ENCODE peak calls at places on chromosomes 6 and 20, in eight cellular contexts. Q is lower leg skin, W is HCT116, G is tibial nerve, S is brain microvascular endothelial cell, U is IMR-90, R is ovary, Y is stomach. P is an unnamed sample.

GRCh38 chr6:157188213-157188612 is 135.1 kb downstream of the TMEM242 start:
- DNase-seq in R (no peak), Y (no peak), U (peak; percentile 81), Q (no peak), W (no peak), G (no peak), S (peak; percentile 57), P (peak; percentile 83)

GRCh38 chr20:63500902-63501817 is 2.3 kb upstream of the EEF1A2 start:
- DNase-seq in R (no peak), S (no peak), U (no peak), Y (no peak), Q (no peak), G (no peak), W (no peak), P (no peak)

GRCh38 chr6:87714093-87714809 is 12.2 kb upstream of the AKIRIN2 start:
- DNase-seq in R (no peak), S (peak; percentile 73), G (no peak), Q (no peak), W (no peak), Y (no peak), U (peak; percentile 88), P (peak; percentile 90)

GRCh38 chr20:58480455-58481356 is 34.5 kb downstream of the APCDD1L start:
- DNase-seq in R (no peak), S (no peak), Y (no peak), G (no peak), W (no peak), U (no peak), Q (no peak), P (no peak)

GRCh38 chr20:35146299-35146921 is 726 bp downstream of the EDEM2 start:
- DNase-seq in G (no peak), Y (no peak), U (no peak), S (no peak), R (peak; percentile 51), Q (peak; percentile 22), W (no peak), P (peak; percentile 5)

GRCh38 chr20:49594143-49594928 is 26.4 kb upstream of the PTGIS start:
- DNase-seq in Y (peak; percentile 77), W (no peak), R (peak; percentile 42), Q (peak; percentile 69), S (peak; percentile 53), G (no peak), U (peak; percentile 87), P (peak; percentile 62)

GRCh38 chr6:109824105-109824504 is 133.0 kb downstream of the FIG4 start:
- DNase-seq in G (no peak), S (no peak), Q (no peak), Y (no peak), U (no peak), R (no peak), W (no peak), P (no peak)

GRCh38 chr20:4952229-4952628 is 49.1 kb downstream of the SLC23A2 start:
- DNase-seq in Q (no peak), Y (no peak), G (no peak), R (no peak), W (no peak), S (no peak), U (no peak), P (no peak)

GRCh38 chr6:153170511-153170910 is 39.4 kb upstream of the RGS17 start:
- DNase-seq in W (peak; percentile 55), S (peak; percentile 38), Q (no peak), R (no peak), Y (no peak), G (no peak), U (peak; percentile 52), P (peak; percentile 27)

GRCh38 chr6:32192608-32193039 is at the start of gene GPSM3:
- DNase-seq in W (no peak), U (peak; percentile 36), G (no peak), Y (peak; percentile 54), S (peak; percentile 16), Q (no peak), R (peak; percentile 60), P (no peak)

GRCh38 chr6:127924440-127924839 is 23.6 kb upstream of the THEMIS start:
- DNase-seq in W (no peak), G (no peak), S (peak; percentile 49), U (peak; percentile 8), Q (no peak), Y (no peak), R (no peak), P (peak; percentile 47)

GRCh38 chr6:140623498-140623897 is 1249.0 kb upstream of the CITED2 start:
- DNase-seq in W (peak; percentile 56), Y (no peak), U (peak; percentile 93), G (no peak), R (no peak), S (peak; percentile 50), Q (no peak), P (peak; percentile 67)

GRCh38 chr6:52304917-52305316 is 20.4 kb upstream of the MCM3 start:
- DNase-seq in W (no peak), U (peak; percentile 34), R (no peak), Y (no peak), Q (no peak), G (no peak), S (no peak), P (peak; percentile 33)

GRCh38 chr6:3737149-3737830 is 14.2 kb downstream of the PXDC1 start:
- DNase-seq in U (no peak), W (no peak), S (no peak), Y (no peak), R (peak; percentile 41), Q (no peak), G (no peak), P (no peak)

GRCh38 chr6:3726421-3726820 is 25.1 kb downstream of the PXDC1 start:
- DNase-seq in W (no peak), Y (no peak), S (no peak), Q (no peak), R (no peak), G (no peak), U (no peak), P (no peak)

GRCh38 chr6:134173936-134174789 is 121.7 kb upstream of the SLC2A12 start:
- DNase-seq in S (peak; percentile 75), G (peak; percentile 84), R (peak; percentile 91), W (peak; percentile 76), U (peak; percentile 83), Q (peak; percentile 91), Y (peak; percentile 87), P (peak; percentile 88)

GRCh38 chr6:155611742-155612141 is 156.1 kb upstream of the NOX3 start:
- DNase-seq in Y (no peak), G (no peak), R (no peak), W (no peak), U (no peak), S (no peak), Q (no peak), P (no peak)

GRCh38 chr20:8854566-8854965 is 214.3 kb upstream of the PLCB4 start:
- DNase-seq in S (peak; percentile 58), Q (peak; percentile 20), Y (no peak), G (no peak), U (peak; percentile 83), R (peak; percentile 76), W (no peak), P (peak; percentile 57)

GRCh38 chr6:1729133-1729751 is 119.5 kb downstream of the FOXC1 start:
- DNase-seq in G (no peak), Q (no peak), S (no peak), U (no peak), R (no peak), Y (no peak), W (no peak), P (no peak)

GRCh38 chr6:81929828-81930227 is 177.3 kb upstream of the TENT5A start:
- DNase-seq in Q (no peak), Y (no peak), G (no peak), W (no peak), U (peak; percentile 21), R (no peak), S (no peak), P (peak; percentile 43)

GRCh38 chr6:161079566-161080262 is 88.1 kb downstream of the MAP3K4 start:
- DNase-seq in S (peak; percentile 84), U (peak; percentile 88), W (no peak), G (no peak), R (no peak), Q (no peak), Y (no peak), P (peak; percentile 84)

GRCh38 chr20:47952165-47952564 is 166.9 kb upstream of the SULF2 start:
- DNase-seq in U (no peak), G (no peak), Y (no peak), Q (no peak), W (no peak), S (no peak), R (no peak), P (no peak)

DNA sequence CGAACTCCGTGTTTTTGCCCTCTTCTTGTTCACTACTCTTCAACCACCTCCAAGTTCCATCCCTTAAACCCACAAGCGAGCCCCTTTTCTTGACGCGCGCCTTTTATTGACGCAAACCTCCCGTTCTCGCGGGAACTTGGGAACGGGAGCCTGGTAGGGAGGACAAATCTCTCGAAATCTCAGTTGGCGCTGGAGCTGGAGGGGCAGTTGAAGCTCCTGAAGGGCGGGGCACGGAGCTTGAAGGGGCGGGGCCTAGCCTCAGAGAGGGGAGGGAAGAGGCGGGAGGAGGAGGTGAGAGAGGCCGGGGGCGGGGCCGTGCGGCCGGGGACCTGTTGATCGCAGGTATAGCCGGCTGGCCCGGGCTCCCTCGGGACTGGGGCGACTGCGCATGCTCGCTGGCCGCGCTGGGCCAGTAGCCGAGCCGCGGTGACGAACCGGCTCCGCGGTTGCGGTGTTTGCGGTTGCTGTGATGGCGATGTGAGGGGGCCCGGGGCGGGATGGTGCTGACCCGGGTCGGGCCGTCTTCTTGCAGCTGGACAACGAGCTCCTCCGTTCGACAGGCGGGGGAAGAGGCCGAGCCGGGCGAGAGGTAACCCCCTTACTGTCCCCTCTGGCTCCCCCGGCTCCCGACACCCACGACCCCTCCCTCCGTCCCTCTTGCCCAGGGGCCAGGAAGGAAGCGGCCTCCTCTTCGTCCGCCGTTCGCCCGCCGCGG is at the start of gene FAM135A:
- DNase-seq in Q (peak; percentile 97), R (peak; percentile 97), Y (peak; percentile 100), S (peak; percentile 96), G (peak; percentile 93), W (peak; percentile 98), U (peak; percentile 96), P (peak; percentile 98)
- H3K4me3 ChIP-seq in Q (peak within 1 kb of the TSS; percentile 80), R (peak within 1 kb of the TSS; percentile 96), Y (peak within 1 kb of the TSS; percentile 93), S (peak within 1 kb of the TSS; percentile 71), G (peak within 1 kb of the TSS; percentile 87), W (peak within 1 kb of the TSS; percentile 95), U (peak within 1 kb of the TSS; percentile 56), P (peak within 1 kb of the TSS; percentile 90)

GRCh38 chr6:54112171-54112650 is 968 bp downstream of the MLIP start:
- DNase-seq in G (no peak), W (no peak), U (no peak), S (no peak), R (no peak), Q (no peak), Y (no peak), P (no peak)
- TF ChIP-seq CTCF in G (no peak), W (no peak), U (no peak), S (no peak), R (no peak), Q (no peak), Y (no peak), P (no peak)

GRCh38 chr6:139323511-139324445 is 32.0 kb upstream of the TXLNB start:
- DNase-seq in W (no peak), G (peak; percentile 51), U (peak; percentile 75), Q (peak; percentile 67), S (peak; percentile 80), R (peak; percentile 72), Y (peak; percentile 60), P (peak; percentile 71)
- H3K4me3 ChIP-seq in W (no peak overlapping the region), G (no peak overlapping the region), U (no peak overlapping the region), Q (no peak overlapping the region), S (peak overlapping the region; percentile 15), R (no peak overlapping the region), Y (peak overlapping the region; percentile 19), P (peak overlapping the region; percentile 2)

DNA sequence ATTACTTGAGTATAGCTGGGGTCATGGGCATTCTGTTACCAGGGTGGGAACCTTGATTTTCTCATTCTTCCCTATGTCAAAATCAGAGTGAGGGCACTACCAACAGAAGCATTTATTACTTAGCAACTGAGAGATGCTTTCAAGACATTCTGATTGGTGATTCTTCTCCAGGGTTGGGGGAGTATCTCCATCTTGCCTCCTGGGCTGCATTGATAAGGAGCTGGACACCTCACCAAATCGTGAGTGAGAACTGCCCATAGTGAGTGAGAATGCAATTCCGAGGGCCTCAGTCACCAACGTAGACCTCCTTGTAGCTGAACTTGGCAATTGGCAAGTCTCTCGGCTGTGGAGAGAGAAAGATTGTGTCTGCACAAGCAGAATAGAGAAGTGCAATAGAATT is 78.5 kb upstream of the CD83 start:
- DNase-seq in S (no peak), G (no peak), Q (no peak), W (no peak), R (no peak), Y (no peak), U (no peak), P (no peak)
- TF ChIP-seq CTCF in S (no peak), G (no peak), Q (no peak), W (no peak), R (no peak), Y (no peak), U (no peak), P (no peak)

P was measured in astrocyte of the spinal cord.